ENCODE peak calls at places on chromosomes 2 and 18, in six cellular contexts. C is HL-60, G is AG10803, R is fibroblast of lung, L is colonic mucosa, S is cardiac fibroblast. J is an unnamed sample.
A peak's percentile ranks its signal among the peaks of the same experiment; 100 is the strongest.

GRCh38 chr2:23425338-23425871 is 40.4 kb downstream of the KLHL29 start:
- DNase-seq in G (no peak), C (no peak), S (no peak), L (no peak), R (no peak), J (no peak)

GRCh38 chr2:47784349-47784851 is 1.5 kb downstream of the MSH6 start:
- DNase-seq in L (peak; percentile 29), R (peak; percentile 42), G (peak; percentile 24), S (peak; percentile 40), C (no peak), J (no peak)

GRCh38 chr2:204174034-204174433 is 237.5 kb downstream of the ICOS start:
- DNase-seq in L (no peak), C (no peak), R (no peak), S (no peak), G (no peak), J (no peak)

GRCh38 chr2:219684721-219685689 is 57.6 kb downstream of the SLC4A3 start:
- DNase-seq in L (peak; percentile 84), S (peak; percentile 86), G (peak; percentile 81), R (peak; percentile 62), C (no peak), J (peak; percentile 85)

GRCh38 chr2:188978291-188979081 is 4.3 kb downstream of the COL3A1 start:
- DNase-seq in S (peak; percentile 88), G (peak; percentile 85), L (no peak), R (peak; percentile 76), C (no peak), J (peak; percentile 44)

GRCh38 chr2:240831594-240832204 is 11.7 kb upstream of the KIF1A start:
- DNase-seq in S (no peak), G (no peak), C (no peak), R (no peak), L (no peak), J (no peak)

GRCh38 chr2:217064234-217065103 is 204.6 kb upstream of the TNP1 start:
- DNase-seq in L (no peak), R (peak; percentile 51), G (peak; percentile 43), S (peak; percentile 90), C (no peak), J (peak; percentile 15)

GRCh38 chr2:71503827-71504226 is 50.5 kb downstream of the DYSF start:
- DNase-seq in L (no peak), C (no peak), S (peak; percentile 32), R (no peak), G (no peak), J (no peak)

GRCh38 chr2:235350234-235350633 is 143.6 kb upstream of the AGAP1 start:
- DNase-seq in L (no peak), S (no peak), C (no peak), R (no peak), G (no peak), J (no peak)

GRCh38 chr2:41878056-41878455 is 169.8 kb upstream of the PKDCC start:
- DNase-seq in S (no peak), R (no peak), G (no peak), C (no peak), L (no peak), J (no peak)

GRCh38 chr2:229051798-229052197 is 219.3 kb downstream of the PID1 start:
- DNase-seq in S (no peak), G (no peak), R (no peak), L (no peak), C (no peak), J (no peak)

GRCh38 chr2:97848347-97848746 is 135.0 kb downstream of the ZAP70 start:
- DNase-seq in R (no peak), C (no peak), L (no peak), S (no peak), G (no peak), J (no peak)

GRCh38 chr18:9711361-9712129 is 3.4 kb downstream of the RAB31 start:
- DNase-seq in R (no peak), S (no peak), G (no peak), L (no peak), C (peak; percentile 87), J (peak; percentile 89)

GRCh38 chr18:68520406-68521075 is 194.4 kb downstream of the TMX3 start:
- DNase-seq in G (peak; percentile 52), S (peak; percentile 80), C (no peak), L (no peak), R (peak; percentile 80), J (no peak)

GRCh38 chr2:178863856-178864620 is 56.8 kb upstream of the TTN start:
- DNase-seq in L (peak; percentile 19), S (peak; percentile 78), G (peak; percentile 32), C (no peak), R (peak; percentile 34), J (no peak)

GRCh38 chr2:233059797-233060499 is at the start of gene INPP5D:
- DNase-seq in S (no peak), L (peak; percentile 53), G (no peak), R (no peak), C (peak; percentile 96), J (peak; percentile 92)

GRCh38 chr2:161418715-161419337 is 2.7 kb downstream of the TBR1 start:
- DNase-seq in G (peak; percentile 16), S (no peak), C (peak; percentile 44), R (peak; percentile 20), L (peak; percentile 29), J (peak; percentile 27)

GRCh38 chr2:134377730-134378129 is 123.9 kb downstream of the MGAT5 start:
- DNase-seq in S (no peak), L (no peak), G (no peak), C (no peak), R (no peak), J (no peak)

GRCh38 chr18:1965016-1965415 is 606.3 kb downstream of the METTL4 start:
- DNase-seq in S (no peak), C (no peak), G (no peak), L (no peak), R (no peak), J (no peak)

GRCh38 chr2:108982259-108982679 is 6.8 kb downstream of the EDAR start:
- DNase-seq in L (no peak), S (no peak), G (no peak), C (no peak), R (no peak), J (no peak)

GRCh38 chr2:222451270-222451674 is 26.9 kb downstream of the SGPP2 start:
- DNase-seq in R (peak; percentile 34), S (no peak), L (no peak), C (no peak), G (peak; percentile 47), J (peak; percentile 88)

GRCh38 chr2:200350796-200351195 is 44.3 kb downstream of the SPATS2L start:
- DNase-seq in G (peak; percentile 88), L (no peak), C (no peak), S (peak; percentile 81), R (peak; percentile 29), J (no peak)

GRCh38 chr2:241637233-241638062 is at the start of gene ATG4B:
- DNase-seq in C (peak; percentile 80), S (peak; percentile 87), R (peak; percentile 88), L (peak; percentile 85), G (peak; percentile 83), J (peak; percentile 93)

GRCh38 chr2:208033701-208034502 is 8.6 kb upstream of the PLEKHM3 start:
- DNase-seq in C (peak; percentile 47), S (peak; percentile 54), L (peak; percentile 78), G (no peak), R (no peak), J (peak; percentile 82)

GRCh38 chr2:101307950-101308431 is 510 bp downstream of the RNF149 start:
- DNase-seq in L (peak; percentile 39), C (peak; percentile 28), R (peak; percentile 14), G (peak; percentile 15), S (peak; percentile 29), J (peak; percentile 49)

GRCh38 chr2:48145845-48146452 is 239.7 kb upstream of the FBXO11 start:
- DNase-seq in R (peak; percentile 67), S (no peak), G (no peak), C (peak; percentile 73), L (no peak), J (no peak)

DNA sequence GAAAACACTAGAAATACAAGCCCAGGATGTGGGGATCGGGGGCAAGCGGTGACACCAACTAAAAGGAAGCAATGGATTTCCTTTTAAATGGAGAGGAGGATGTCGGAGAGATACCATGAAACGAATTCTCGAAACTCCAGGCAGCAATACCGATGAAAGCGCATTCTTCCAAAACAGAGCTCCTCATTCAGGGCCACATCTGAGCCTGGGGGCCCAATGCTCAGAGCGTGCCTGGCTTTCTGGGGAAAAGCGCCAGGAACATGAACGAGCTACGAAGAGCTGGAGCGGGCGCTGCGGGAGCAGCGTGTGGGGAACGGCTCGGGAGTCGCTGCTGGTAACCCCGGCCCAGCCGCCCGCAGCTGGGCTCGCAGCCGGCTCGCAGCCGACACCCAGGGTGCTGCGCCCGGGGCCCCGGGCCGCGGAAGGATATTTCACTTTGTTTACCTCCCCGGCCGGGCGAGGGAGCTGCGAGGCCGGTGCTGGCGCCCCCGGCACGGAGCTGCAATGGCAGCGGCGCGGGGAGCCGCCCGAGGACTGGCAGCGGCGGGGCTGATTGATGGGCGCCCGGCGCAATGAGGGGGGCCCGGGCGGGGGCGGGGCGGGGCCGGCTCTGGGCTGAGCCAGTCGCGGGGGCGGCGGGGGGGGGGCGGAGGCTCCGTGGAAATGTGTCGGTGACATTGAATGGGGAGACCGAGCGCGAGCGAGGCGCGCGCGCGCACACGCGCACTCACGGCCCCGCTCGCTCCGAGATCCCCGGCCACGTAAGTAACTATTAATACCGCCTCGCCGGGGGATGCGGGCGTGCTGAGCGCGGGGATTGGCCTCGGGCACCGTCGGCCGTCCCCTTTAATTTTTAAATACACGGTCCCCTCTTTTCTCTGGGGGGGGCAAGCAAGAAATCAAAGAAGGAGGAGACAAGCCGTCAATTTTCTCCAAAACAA is at the start of gene TRIB2:
- DNase-seq in G (peak; percentile 93), C (peak; percentile 63), L (peak; percentile 74), S (peak; percentile 88), R (peak; percentile 91), J (peak; percentile 94)
- TF ChIP-seq CTCF in G (no peak), C (no peak), L (no peak), S (no peak), R (no peak), J (peak; percentile 5)

DNA sequence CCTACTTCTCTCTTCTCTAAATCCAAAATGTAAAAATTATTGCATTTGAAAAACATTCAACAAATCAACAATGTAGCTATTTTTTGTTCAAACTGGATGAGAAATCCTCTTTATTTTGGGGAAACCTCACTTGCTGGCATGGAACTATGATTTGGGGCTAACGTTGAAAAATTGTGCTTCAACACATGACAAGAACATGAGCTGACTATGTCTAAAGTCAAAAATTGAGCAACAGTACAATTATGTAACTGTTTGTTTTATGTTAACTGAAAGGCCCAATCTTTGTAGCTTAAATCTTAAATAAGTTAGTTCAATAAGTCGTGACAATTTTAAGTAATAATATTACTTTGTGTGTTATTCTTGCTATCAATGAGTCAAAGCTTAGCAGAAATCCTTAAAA is 67.3 kb downstream of the TMEFF2 start:
- DNase-seq in L (no peak), G (no peak), S (peak; percentile 15), R (peak; percentile 28), C (no peak), J (no peak)
- H3K4me3 ChIP-seq in L (no peak overlapping the region), G (no peak overlapping the region), S (no peak overlapping the region), R (no peak overlapping the region), C (no peak overlapping the region), J (no peak overlapping the region)

DNA sequence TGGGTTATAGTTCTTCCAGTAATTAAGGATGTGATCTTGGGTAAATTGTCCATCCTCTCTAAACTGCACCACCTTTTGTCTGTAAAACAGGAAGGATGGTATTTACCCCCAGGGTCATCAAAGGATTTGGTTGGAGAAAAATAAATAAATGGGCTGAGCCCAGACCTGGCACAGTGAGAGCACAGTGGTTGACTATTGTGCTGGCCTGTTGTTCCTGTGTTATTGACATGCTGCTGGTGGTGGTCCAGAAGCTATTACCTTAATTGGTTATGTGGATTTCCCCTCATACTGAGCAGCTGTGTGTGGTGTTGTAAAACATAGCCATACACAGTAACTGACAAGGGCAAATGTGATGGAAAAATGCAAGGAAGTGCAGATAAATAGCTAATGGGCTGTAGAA is 746 bp upstream of the IL37 start:
- DNase-seq in S (no peak), C (no peak), L (no peak), G (no peak), R (no peak), J (no peak)
- TF ChIP-seq CTCF in S (no peak), C (no peak), L (no peak), G (no peak), R (no peak), J (no peak)

GRCh38 chr18:33605250-33605649 is 27.2 kb downstream of the ASXL3 start:
- DNase-seq in C (no peak), G (no peak), S (no peak), R (no peak), L (no peak), J (no peak)
- H3K4me3 ChIP-seq in C (no peak overlapping the region), G (no peak overlapping the region), S (no peak overlapping the region), R (no peak overlapping the region), L (no peak overlapping the region), J (no peak overlapping the region)

J was measured in GM12865.